ENCODE peak calls at places on chromosomes 7 and 10, in seven cellular contexts. J is T-helper 2 cell; M is activated CD4-positive, alpha-beta T cell treated with anti-CD3 and anti-CD28 coated beads, Interleukin-2, amount 10 ng/mL, durations not matched to agents 7 days and 5 days; Y is smooth muscle cell of the brain vasculature; U is GM18507; H is GM04504; K is activated T-cell treated with anti-CD3 and anti-CD28 coated beads for 48 hours. I is an unnamed sample.

GRCh38 chr7:123218866-123219265 is 19.1 kb upstream of the SLC13A1 start:
- DNase-seq in J (no peak), M (no peak), Y (no peak), U (no peak), H (no peak), K (no peak), I (no peak)

GRCh38 chr10:100670828-100671479 is 74.4 kb upstream of the PAX2 start:
- DNase-seq in J (peak), M (peak), Y (no peak), U (peak), H (no peak), K (peak), I (peak)

GRCh38 chr10:47164126-47164799 is 135.7 kb upstream of the GDF10 start:
- DNase-seq in J (no peak), M (no peak), Y (peak), U (no peak), H (no peak), K (no peak), I (no peak)

GRCh38 chr7:94258856-94259255 is 135.8 kb upstream of the COL1A2 start:
- DNase-seq in J (no peak), M (no peak), Y (no peak), U (no peak), H (no peak), K (no peak), I (no peak)

GRCh38 chr10:129581836-129582235 is 114.8 kb downstream of the MGMT start:
- DNase-seq in J (no peak), M (no peak), Y (no peak), U (no peak), H (no peak), K (no peak), I (no peak)

GRCh38 chr7:155073922-155074321 is 3.8 kb downstream of the HTR5A start:
- DNase-seq in J (no peak), M (no peak), Y (no peak), U (no peak), H (no peak), K (no peak), I (no peak)

GRCh38 chr10:35910234-35910633 is 268.1 kb upstream of the FZD8 start:
- DNase-seq in J (no peak), M (no peak), Y (no peak), U (no peak), H (peak), K (no peak), I (no peak)

GRCh38 chr10:62185914-62186692 is 82.5 kb downstream of the RTKN2 start:
- DNase-seq in J (peak), M (no peak), Y (no peak), U (no peak), H (no peak), K (peak), I (no peak)

GRCh38 chr10:112842832-112843360 is 107.2 kb upstream of the TCF7L2 start:
- DNase-seq in J (no peak), M (no peak), Y (no peak), U (peak), H (no peak), K (no peak), I (no peak)

GRCh38 chr10:48476279-48476982 is 128.4 kb downstream of the ARHGAP22 start:
- DNase-seq in J (no peak), M (no peak), Y (no peak), U (no peak), H (no peak), K (no peak), I (no peak)

GRCh38 chr10:99172130-99172738 is 63.4 kb downstream of the HPSE2 start:
- DNase-seq in J (no peak), M (no peak), Y (no peak), U (no peak), H (peak), K (no peak), I (no peak)

GRCh38 chr7:363626-364025 is 73.7 kb downstream of the FOXL3 start:
- DNase-seq in J (no peak), M (peak), Y (no peak), U (no peak), H (no peak), K (no peak), I (no peak)

GRCh38 chr7:148543302-148543701 is 47.3 kb upstream of the C7orf33 start:
- DNase-seq in J (no peak), M (no peak), Y (no peak), U (no peak), H (no peak), K (no peak), I (no peak)

GRCh38 chr7:117229350-117229749 is 93.5 kb downstream of the WNT2 start:
- DNase-seq in J (no peak), M (no peak), Y (no peak), U (no peak), H (no peak), K (no peak), I (no peak)

GRCh38 chr7:35039343-35039742 is 2.1 kb upstream of the DPY19L1 start:
- DNase-seq in J (no peak), M (no peak), Y (no peak), U (no peak), H (no peak), K (no peak), I (no peak)

GRCh38 chr7:44212018-44212417 is 11.2 kb downstream of the YKT6 start:
- DNase-seq in J (no peak), M (no peak), Y (peak), U (no peak), H (no peak), K (no peak), I (no peak)

GRCh38 chr7:17624379-17624778 is 315.9 kb downstream of the SNX13 start:
- DNase-seq in J (no peak), M (no peak), Y (no peak), U (no peak), H (no peak), K (no peak), I (no peak)

GRCh38 chr7:1843271-1843861 is 173.3 kb downstream of the ELFN1 start:
- DNase-seq in J (no peak), M (no peak), Y (no peak), U (no peak), H (peak), K (no peak), I (no peak)

GRCh38 chr10:104088239-104088638 is 2.6 kb upstream of the COL17A1 start:
- DNase-seq in J (no peak), M (no peak), Y (no peak), U (no peak), H (no peak), K (no peak), I (no peak)

GRCh38 chr10:31353574-31353973 is 34.6 kb downstream of the ZEB1 start:
- DNase-seq in J (no peak), M (peak), Y (no peak), U (peak), H (no peak), K (no peak), I (no peak)

GRCh38 chr10:18261063-18261462 is 120.8 kb downstream of the CACNB2 start:
- DNase-seq in J (no peak), M (no peak), Y (no peak), U (no peak), H (no peak), K (no peak), I (no peak)

GRCh38 chr7:114722562-114722961 is 199.3 kb upstream of the MDFIC start:
- DNase-seq in J (no peak), M (no peak), Y (no peak), U (no peak), H (no peak), K (no peak), I (no peak)

GRCh38 chr7:44978511-44979366 is at the start of gene MYO1G:
- DNase-seq in J (peak), M (peak), Y (no peak), U (peak), H (no peak), K (peak), I (no peak)

GRCh38 chr7:137402535-137403258 is 59.2 kb upstream of the PTN start:
- DNase-seq in J (no peak), M (no peak), Y (no peak), U (no peak), H (no peak), K (no peak), I (no peak)

GRCh38 chr7:138460176-138460648 is at the start of gene TRIM24:
- DNase-seq in J (no peak), M (peak), Y (no peak), U (no peak), H (peak), K (no peak), I (peak)

GRCh38 chr10:44998146-44998631 is 2.5 kb upstream of the ZNF22 start:
- DNase-seq in J (no peak), M (no peak), Y (no peak), U (no peak), H (no peak), K (no peak), I (no peak)

I was measured in GM12892.